ENCODE peak calls at places on chromosomes 6 and 20, in eight cellular contexts. U, A, Q, L, T, W, Y and E are unnamed samples.

GRCh38 chr20:59157961-59158541 is 5.6 kb upstream of the ZNF831 start:
- DNase-seq in U (no peak), A (no peak), Q (no peak), L (no peak), T (no peak), W (no peak), Y (no peak), E (no peak)

GRCh38 chr6:82143041-82143481 is 104.5 kb downstream of the IBTK start:
- DNase-seq in U (no peak), A (no peak), Q (peak), L (no peak), T (no peak), W (no peak), Y (peak), E (no peak)

GRCh38 chr6:108080010-108080780 is 5.7 kb upstream of the OSTM1 start:
- DNase-seq in U (no peak), A (peak), Q (peak), L (no peak), T (no peak), W (no peak), Y (no peak), E (peak)

GRCh38 chr20:55953201-55953600 is 52.1 kb downstream of the CBLN4 start:
- DNase-seq in U (no peak), A (no peak), Q (no peak), L (no peak), T (no peak), W (no peak), Y (no peak), E (peak)

GRCh38 chr6:165574770-165575549 is 88.1 kb downstream of the PDE10A start:
- DNase-seq in U (no peak), A (no peak), Q (peak), L (no peak), T (no peak), W (no peak), Y (no peak), E (peak)

GRCh38 chr20:34209111-34209510 is 32.1 kb upstream of the ASIP start:
- DNase-seq in U (no peak), A (no peak), Q (no peak), L (no peak), T (no peak), W (no peak), Y (no peak), E (no peak)

GRCh38 chr6:30816791-30817739 is 67.3 kb upstream of the DDR1 start:
- DNase-seq in U (no peak), A (no peak), Q (no peak), L (no peak), T (no peak), W (no peak), Y (no peak), E (no peak)

GRCh38 chr6:11500008-11500407 is 37.5 kb upstream of the TMEM170B start:
- DNase-seq in U (no peak), A (peak), Q (peak), L (no peak), T (no peak), W (no peak), Y (no peak), E (peak)

DNA sequence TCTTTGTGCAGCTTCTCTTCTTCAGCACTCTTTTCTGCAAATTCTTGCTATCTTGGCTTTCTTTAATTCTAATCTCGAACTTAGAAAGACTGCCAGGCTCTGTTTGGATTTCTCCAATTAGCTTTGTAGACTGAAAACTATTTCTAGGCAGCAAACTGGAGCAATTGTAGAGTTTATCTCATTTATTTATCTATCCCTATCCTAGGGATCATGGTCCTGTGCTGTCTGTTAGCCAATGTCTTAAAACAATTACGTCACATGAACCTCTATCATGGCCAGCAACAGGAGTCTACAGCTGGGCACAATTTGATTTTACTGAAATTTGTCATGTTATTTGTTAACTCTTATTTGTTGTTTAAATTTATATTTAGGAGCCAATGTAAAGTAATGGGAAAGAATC is 328.5 kb downstream of the BCKDHB start:
- DNase-seq in U (no peak), A (no peak), Q (no peak), L (no peak), T (no peak), W (no peak), Y (no peak), E (no peak)
- H3K4me3 ChIP-seq in U (no peak), A (no peak), Q (no peak), L (no peak), T (no peak), W (no peak), Y (no peak), E (no peak)

DNA sequence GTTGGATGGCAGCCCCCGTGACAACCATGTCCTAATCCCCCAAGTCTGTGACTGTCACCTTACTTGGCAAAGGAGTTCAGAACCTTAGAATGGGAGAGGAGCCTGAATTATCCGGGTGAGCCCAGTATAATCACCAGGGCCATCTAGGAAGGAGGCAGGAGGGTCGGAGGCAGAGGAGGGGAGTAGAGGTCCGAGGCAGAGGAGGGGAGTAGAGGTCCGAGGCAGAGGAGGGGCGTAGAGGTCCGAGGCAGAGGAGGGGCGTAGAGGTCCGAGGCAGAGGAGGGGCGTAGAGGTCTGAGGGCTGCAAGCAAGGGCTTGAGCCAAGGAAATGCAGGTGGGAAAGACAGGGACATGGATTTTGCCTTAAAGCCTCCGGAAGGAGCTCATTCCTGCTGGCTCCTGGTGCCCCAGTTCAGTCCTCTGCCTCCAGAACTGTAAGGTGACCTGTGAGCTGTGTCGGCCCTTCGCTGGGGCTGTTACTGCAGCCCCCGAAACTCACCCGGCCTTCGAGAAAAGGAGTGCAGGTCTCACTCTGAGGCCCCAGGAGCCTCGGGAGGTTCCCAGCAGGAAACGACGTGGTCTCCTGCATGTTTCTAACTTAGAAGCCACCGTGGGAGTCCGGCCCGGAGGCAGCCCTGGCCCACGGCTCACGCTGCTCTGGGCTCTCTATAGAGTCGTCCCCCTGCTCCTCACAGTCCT is 20.0 kb upstream of the SLCO4A1 start:
- DNase-seq in U (no peak), A (no peak), Q (no peak), L (no peak), T (no peak), W (no peak), Y (no peak), E (no peak)
- H3K4me3 ChIP-seq in U (no peak), A (no peak), Q (no peak), L (no peak), T (no peak), W (no peak), Y (no peak), E (no peak)

GRCh38 chr6:22149501-22150490 is 147.0 kb downstream of the PRL start:
- DNase-seq in U (no peak), A (peak), Q (peak), L (peak), T (no peak), W (no peak), Y (peak), E (no peak)
- H3K4me3 ChIP-seq in U (no peak), A (no peak), Q (peak), L (no peak), T (no peak), W (no peak), Y (no peak), E (no peak)

DNA sequence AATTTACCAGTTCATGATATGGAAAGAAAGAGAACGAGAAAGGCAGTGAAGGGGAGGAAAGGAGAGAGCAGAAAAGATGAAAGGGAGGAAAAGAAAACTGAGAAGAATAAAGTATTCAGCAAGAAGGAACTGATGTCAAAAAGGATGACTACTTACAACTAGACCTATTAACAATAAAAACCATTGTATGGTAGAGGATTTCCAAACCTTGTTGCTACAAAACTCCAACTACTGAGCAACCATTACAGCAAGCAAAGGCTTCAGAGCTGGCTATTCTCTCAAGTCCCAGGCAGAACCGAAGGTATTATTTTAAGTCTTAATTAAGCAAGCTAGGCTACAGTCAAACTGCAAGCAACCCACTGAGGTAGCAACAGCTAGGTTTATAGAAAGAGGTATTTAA is 142.2 kb downstream of the BTBD9 start:
- DNase-seq in U (no peak), A (no peak), Q (no peak), L (no peak), T (no peak), W (no peak), Y (no peak), E (no peak)
- H3K4me3 ChIP-seq in U (no peak), A (no peak), Q (no peak), L (no peak), T (no peak), W (no peak), Y (no peak), E (no peak)

GRCh38 chr6:26022166-26022510 is 59.5 kb downstream of the TRIM38 start:
- DNase-seq in U (peak), A (peak), Q (peak), L (no peak), T (peak), W (peak), Y (peak), E (peak)

GRCh38 chr6:26024651-26025046 is 62.0 kb downstream of the TRIM38 start:
- DNase-seq in U (no peak), A (no peak), Q (no peak), L (no peak), T (no peak), W (no peak), Y (no peak), E (no peak)

GRCh38 chr6:26020983-26021349 is 58.4 kb downstream of the TRIM38 start:
- DNase-seq in U (peak), A (peak), Q (peak), L (no peak), T (peak), W (no peak), Y (peak), E (peak)

GRCh38 chr6:26021350-26022165 is 59.0 kb downstream of the TRIM38 start:
- DNase-seq in U (peak), A (peak), Q (peak), L (peak), T (peak), W (peak), Y (peak), E (peak)

GRCh38 chr6:26022737-26023136 is 60.1 kb downstream of the TRIM38 start:
- DNase-seq in U (no peak), A (no peak), Q (no peak), L (no peak), T (no peak), W (peak), Y (no peak), E (no peak)
- H3K4me3 ChIP-seq in U (no peak), A (no peak), Q (no peak), L (no peak), T (no peak), W (peak), Y (no peak), E (no peak)

DNA sequence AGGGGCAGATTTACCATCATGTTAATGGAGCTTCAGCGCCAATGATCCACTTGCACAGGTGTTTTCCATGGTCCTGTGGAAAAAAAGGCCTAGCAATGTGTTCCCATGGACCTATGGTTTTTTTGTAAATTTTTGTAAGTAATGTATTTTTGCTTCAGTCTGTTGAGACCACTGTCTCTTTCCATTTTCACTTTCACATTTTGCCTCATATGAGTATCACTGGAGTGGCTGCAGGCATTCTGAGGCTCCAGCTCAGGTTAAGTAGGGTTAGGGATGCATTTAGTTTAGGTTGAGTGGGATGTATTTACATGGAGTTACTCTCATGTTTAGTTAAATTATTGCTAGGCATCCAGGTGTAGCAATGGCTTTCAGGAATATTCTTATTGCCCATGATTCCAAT is 19.2 kb upstream of the LMBRD1 start:
- DNase-seq in U (no peak), A (no peak), Q (no peak), L (no peak), T (no peak), W (no peak), Y (no peak), E (no peak)
- H3K4me3 ChIP-seq in U (peak), A (no peak), Q (no peak), L (no peak), T (no peak), W (peak), Y (no peak), E (no peak)

GRCh38 chr6:156167289-156168076 is 609.7 kb upstream of the ARID1B start:
- DNase-seq in U (no peak), A (peak), Q (no peak), L (peak), T (no peak), W (no peak), Y (peak), E (no peak)
- H3K4me3 ChIP-seq in U (no peak), A (peak), Q (peak), L (peak), T (peak), W (no peak), Y (peak), E (no peak)

DNA sequence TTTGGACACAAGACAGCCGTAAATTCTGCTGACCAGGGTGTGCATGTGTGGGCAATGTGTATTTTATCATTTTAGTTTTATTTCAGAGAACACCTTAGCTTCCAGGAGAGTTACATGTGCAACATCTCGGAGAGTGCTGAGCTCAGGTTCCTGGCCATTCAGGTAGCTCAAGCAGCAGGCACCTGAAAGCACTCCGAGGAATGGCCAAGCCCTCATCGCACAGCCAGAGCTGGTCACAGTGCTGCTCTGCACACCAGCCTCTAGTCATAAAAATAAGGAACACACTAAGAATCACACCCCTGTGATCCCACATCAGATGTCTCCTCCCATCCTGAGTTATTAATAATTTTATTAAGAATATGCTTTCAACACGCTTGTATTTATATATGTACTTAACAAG is 36.2 kb upstream of the IRF4 start:
- DNase-seq in U (no peak), A (no peak), Q (no peak), L (no peak), T (no peak), W (no peak), Y (no peak), E (no peak)
- H3K4me3 ChIP-seq in U (no peak), A (no peak), Q (no peak), L (no peak), T (no peak), W (peak), Y (no peak), E (no peak)

GRCh38 chr6:149483849-149484635 is 772 bp downstream of the ZC3H12D start:
- DNase-seq in U (no peak), A (no peak), Q (no peak), L (no peak), T (no peak), W (peak), Y (no peak), E (no peak)

GRCh38 chr6:149482542-149483261 is 2.1 kb downstream of the ZC3H12D start:
- DNase-seq in U (no peak), A (no peak), Q (no peak), L (no peak), T (no peak), W (peak), Y (no peak), E (no peak)

GRCh38 chr6:149483302-149483701 is 1.5 kb downstream of the ZC3H12D start:
- DNase-seq in U (no peak), A (no peak), Q (no peak), L (no peak), T (no peak), W (peak), Y (no peak), E (no peak)

GRCh38 chr6:149487316-149487715 is 2.5 kb upstream of the ZC3H12D start:
- DNase-seq in U (no peak), A (no peak), Q (no peak), L (no peak), T (no peak), W (no peak), Y (no peak), E (no peak)

GRCh38 chr6:149484733-149485700 is at the start of gene ZC3H12D:
- DNase-seq in U (peak), A (peak), Q (peak), L (no peak), T (peak), W (peak), Y (no peak), E (no peak)
- H3K4me3 ChIP-seq in U (peak), A (peak), Q (no peak), L (no peak), T (peak), W (peak), Y (peak), E (no peak)